ENCODE peak calls at places on chromosome 6, in five cellular contexts. One of them, this sample, is unnamed.

GRCh38 chr6:48765352-48765961 is 654.5 kb upstream of the PTCHD4 start:
- DNase-seq in H1: peak
- DNase-seq in K562: no peak
- DNase-seq in HepG2: peak
- DNase-seq in GM12878: no peak
- DNase-seq in this sample: peak

GRCh38 chr6:154488276-154488627 is 22.2 kb downstream of the CNKSR3 start:
- DNase-seq in H1: no peak
- DNase-seq in K562: no peak
- DNase-seq in HepG2: no peak
- DNase-seq in GM12878: no peak
- DNase-seq in this sample: no peak

GRCh38 chr6:1817033-1817761 is 207.5 kb downstream of the FOXC1 start:
- DNase-seq in H1: no peak
- DNase-seq in K562: no peak
- DNase-seq in HepG2: no peak
- DNase-seq in GM12878: no peak
- DNase-seq in this sample: no peak

GRCh38 chr6:155196891-155197290 is 66.9 kb upstream of the CLDN20 start:
- DNase-seq in H1: no peak
- DNase-seq in K562: no peak
- DNase-seq in HepG2: no peak
- DNase-seq in GM12878: no peak
- DNase-seq in this sample: no peak

GRCh38 chr6:108157234-108157971 is 8.4 kb upstream of the NR2E1 start:
- DNase-seq in H1: no peak
- DNase-seq in K562: no peak
- DNase-seq in HepG2: no peak
- DNase-seq in GM12878: no peak
- DNase-seq in this sample: peak

GRCh38 chr6:25257686-25258348 is 21.4 kb upstream of the CARMIL1 start:
- DNase-seq in H1: no peak
- DNase-seq in K562: no peak
- DNase-seq in HepG2: no peak
- DNase-seq in GM12878: no peak
- DNase-seq in this sample: no peak

GRCh38 chr6:70956451-70957283 is at the start of gene B3GAT2:
- DNase-seq in H1: no peak
- DNase-seq in K562: no peak
- DNase-seq in HepG2: no peak
- DNase-seq in GM12878: no peak
- DNase-seq in this sample: peak

GRCh38 chr6:21115111-21115510 is 478.4 kb upstream of the SOX4 start:
- DNase-seq in H1: no peak
- DNase-seq in K562: no peak
- DNase-seq in HepG2: peak
- DNase-seq in GM12878: no peak
- DNase-seq in this sample: peak

GRCh38 chr6:169763308-169763707 is 11.9 kb downstream of the ERMARD start:
- DNase-seq in H1: no peak
- DNase-seq in K562: no peak
- DNase-seq in HepG2: no peak
- DNase-seq in GM12878: no peak
- DNase-seq in this sample: no peak

GRCh38 chr6:124823240-124824105 is 138.8 kb upstream of the RNF217 start:
- DNase-seq in H1: no peak
- DNase-seq in K562: no peak
- DNase-seq in HepG2: peak
- DNase-seq in GM12878: no peak
- DNase-seq in this sample: no peak

GRCh38 chr6:152720964-152721363 is 23.3 kb downstream of the MYCT1 start:
- DNase-seq in H1: no peak
- DNase-seq in K562: no peak
- DNase-seq in HepG2: no peak
- DNase-seq in GM12878: no peak
- DNase-seq in this sample: no peak

GRCh38 chr6:98782772-98783171 is 51.6 kb upstream of the POU3F2 start:
- DNase-seq in H1: no peak
- DNase-seq in K562: no peak
- DNase-seq in HepG2: no peak
- DNase-seq in GM12878: no peak
- DNase-seq in this sample: no peak

GRCh38 chr6:99604161-99605073 is 2.2 kb upstream of the PRDM13 start:
- DNase-seq in H1: no peak
- DNase-seq in K562: no peak
- DNase-seq in HepG2: no peak
- DNase-seq in GM12878: no peak
- DNase-seq in this sample: no peak

GRCh38 chr6:38987503-38987902 is 61.1 kb upstream of the GLP1R start:
- DNase-seq in H1: no peak
- DNase-seq in K562: no peak
- DNase-seq in HepG2: no peak
- DNase-seq in GM12878: no peak
- DNase-seq in this sample: no peak

GRCh38 chr6:51213806-51214205 is 395.1 kb downstream of the TFAP2B start:
- DNase-seq in H1: peak
- DNase-seq in K562: no peak
- DNase-seq in HepG2: no peak
- DNase-seq in GM12878: no peak
- DNase-seq in this sample: no peak

GRCh38 chr6:47042238-47042843 is at the start of gene ADGRF1:
- DNase-seq in H1: no peak
- DNase-seq in K562: no peak
- DNase-seq in HepG2: no peak
- DNase-seq in GM12878: no peak
- DNase-seq in this sample: no peak

DNA sequence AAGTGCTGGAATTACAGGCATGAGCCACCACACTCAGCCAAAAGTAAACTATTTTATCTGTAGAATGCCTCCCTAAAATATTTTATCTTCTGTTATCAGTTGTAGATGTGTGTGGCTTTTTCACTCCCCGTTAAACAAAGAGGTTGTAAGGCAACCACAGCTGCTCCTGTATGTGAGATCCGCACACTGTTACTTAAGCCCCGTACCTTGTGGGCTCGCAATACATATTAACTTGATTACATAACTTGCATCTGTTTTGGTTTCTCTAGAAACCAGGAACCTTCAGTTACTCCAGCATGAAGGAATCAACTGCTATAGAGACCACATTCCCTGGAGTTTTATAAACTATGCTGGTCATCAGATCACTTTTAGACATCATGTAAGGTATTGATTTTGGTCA is 420.1 kb upstream of the SLC35B3 start:
- DNase-seq in H1: no peak
- DNase-seq in K562: no peak
- DNase-seq in HepG2: no peak
- DNase-seq in GM12878: no peak
- DNase-seq in this sample: no peak
- TF ChIP-seq YY1 in H1: no peak
- TF ChIP-seq YY1 in K562: no peak
- TF ChIP-seq YY1 in HepG2: no peak
- TF ChIP-seq YY1 in GM12878: no peak
- TF ChIP-seq YY1 in this sample: no peak

GRCh38 chr6:157541618-157542404 is 160.8 kb downstream of the ZDHHC14 start:
- DNase-seq in H1: no peak
- DNase-seq in K562: no peak
- DNase-seq in HepG2: no peak
- DNase-seq in GM12878: no peak
- DNase-seq in this sample: no peak
- TF ChIP-seq RAD21 in H1: no peak
- TF ChIP-seq RAD21 in K562: no peak
- TF ChIP-seq RAD21 in HepG2: no peak
- TF ChIP-seq RAD21 in GM12878: no peak
- TF ChIP-seq RAD21 in this sample: no peak

GRCh38 chr6:32046450-32047083 is 8.4 kb downstream of the CYP21A2 start:
- DNase-seq in H1: no peak
- DNase-seq in K562: peak
- DNase-seq in HepG2: peak
- DNase-seq in GM12878: no peak
- DNase-seq in this sample: peak
- TF ChIP-seq GABPA in H1: no peak
- TF ChIP-seq GABPA in K562: no peak
- TF ChIP-seq GABPA in HepG2: no peak
- TF ChIP-seq GABPA in GM12878: no peak
- TF ChIP-seq GABPA in this sample: no peak

GRCh38 chr6:13574571-13575376 is at the start of gene SIRT5:
- DNase-seq in H1: peak
- DNase-seq in K562: peak
- DNase-seq in HepG2: peak
- DNase-seq in GM12878: peak
- DNase-seq in this sample: peak

GRCh38 chr6:13572240-13572639 is 2.2 kb upstream of the SIRT5 start:
- DNase-seq in H1: no peak
- DNase-seq in K562: no peak
- DNase-seq in HepG2: no peak
- DNase-seq in GM12878: no peak
- DNase-seq in this sample: no peak

GRCh38 chr6:13573255-13573654 is 1.1 kb upstream of the SIRT5 start:
- DNase-seq in H1: no peak
- DNase-seq in K562: no peak
- DNase-seq in HepG2: no peak
- DNase-seq in GM12878: no peak
- DNase-seq in this sample: no peak

GRCh38 chr6:13574149-13574570 is 241 bp upstream of the SIRT5 start:
- DNase-seq in H1: peak
- DNase-seq in K562: peak
- DNase-seq in HepG2: peak
- DNase-seq in GM12878: peak
- DNase-seq in this sample: peak

DNA sequence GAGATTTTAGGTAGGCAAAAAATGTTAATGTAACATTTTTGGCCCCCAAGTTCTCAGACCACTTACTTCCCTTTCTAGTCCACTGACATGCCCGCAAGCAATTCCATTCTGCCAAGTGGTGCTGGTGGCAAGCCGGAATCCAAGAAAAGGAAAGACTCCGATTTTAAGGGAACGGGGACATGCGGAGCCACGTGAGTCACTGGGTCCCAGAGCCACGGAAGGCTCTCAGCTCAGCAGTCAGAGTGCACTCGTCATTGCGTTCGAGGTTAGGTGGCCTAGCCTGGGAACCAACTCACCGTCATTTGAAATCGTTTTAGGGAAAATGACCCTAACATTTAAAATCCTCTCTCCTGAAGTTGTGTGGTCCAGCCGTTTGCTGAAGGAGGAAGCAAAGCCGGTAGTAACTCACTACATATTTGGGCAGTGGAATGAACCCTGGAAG is 711 bp upstream of the SIRT5 start:
- DNase-seq in H1: no peak
- DNase-seq in K562: peak
- DNase-seq in HepG2: peak
- DNase-seq in GM12878: no peak
- DNase-seq in this sample: no peak
- TF ChIP-seq YY1 in H1: no peak
- TF ChIP-seq YY1 in K562: no peak
- TF ChIP-seq YY1 in HepG2: no peak
- TF ChIP-seq YY1 in GM12878: no peak
- TF ChIP-seq YY1 in this sample: no peak

GRCh38 chr6:40443842-40444241 is 143.3 kb downstream of the LRFN2 start:
- DNase-seq in H1: no peak
- DNase-seq in K562: no peak
- DNase-seq in HepG2: no peak
- DNase-seq in GM12878: no peak
- DNase-seq in this sample: no peak

GRCh38 chr6:40444307-40444706 is 142.9 kb downstream of the LRFN2 start:
- DNase-seq in H1: no peak
- DNase-seq in K562: no peak
- DNase-seq in HepG2: no peak
- DNase-seq in GM12878: no peak
- DNase-seq in this sample: peak

GRCh38 chr6:40442591-40442990 is 144.6 kb downstream of the LRFN2 start:
- DNase-seq in H1: no peak
- DNase-seq in K562: no peak
- DNase-seq in HepG2: no peak
- DNase-seq in GM12878: no peak
- DNase-seq in this sample: peak

GRCh38 chr6:40441132-40441531 is 146.0 kb downstream of the LRFN2 start:
- DNase-seq in H1: no peak
- DNase-seq in K562: no peak
- DNase-seq in HepG2: no peak
- DNase-seq in GM12878: no peak
- DNase-seq in this sample: no peak

DNA sequence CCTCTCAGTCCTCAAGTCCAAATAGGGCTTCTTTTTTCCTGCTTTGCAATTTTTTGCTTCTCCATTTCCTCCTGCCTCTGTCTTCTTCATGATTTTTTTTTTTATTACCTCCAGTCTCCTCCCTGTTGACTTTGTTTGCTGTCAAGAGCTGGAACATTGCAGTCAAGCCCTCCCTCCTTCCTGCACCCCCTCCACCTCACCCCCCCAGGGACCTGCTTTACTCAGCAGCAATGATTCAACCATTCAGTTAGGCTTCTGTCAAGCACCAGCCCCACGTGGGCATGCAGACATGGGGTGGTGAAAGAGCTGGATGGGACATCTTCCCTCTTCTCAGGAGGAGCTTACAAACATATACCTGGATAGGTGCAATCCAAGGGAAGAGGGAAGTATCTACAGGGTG is 142.4 kb downstream of the LRFN2 start:
- DNase-seq in H1: no peak
- DNase-seq in K562: no peak
- DNase-seq in HepG2: no peak
- DNase-seq in GM12878: no peak
- DNase-seq in this sample: no peak
- TF ChIP-seq RAD21 in H1: no peak
- TF ChIP-seq RAD21 in K562: no peak
- TF ChIP-seq RAD21 in HepG2: no peak
- TF ChIP-seq RAD21 in GM12878: no peak
- TF ChIP-seq RAD21 in this sample: no peak

DNA sequence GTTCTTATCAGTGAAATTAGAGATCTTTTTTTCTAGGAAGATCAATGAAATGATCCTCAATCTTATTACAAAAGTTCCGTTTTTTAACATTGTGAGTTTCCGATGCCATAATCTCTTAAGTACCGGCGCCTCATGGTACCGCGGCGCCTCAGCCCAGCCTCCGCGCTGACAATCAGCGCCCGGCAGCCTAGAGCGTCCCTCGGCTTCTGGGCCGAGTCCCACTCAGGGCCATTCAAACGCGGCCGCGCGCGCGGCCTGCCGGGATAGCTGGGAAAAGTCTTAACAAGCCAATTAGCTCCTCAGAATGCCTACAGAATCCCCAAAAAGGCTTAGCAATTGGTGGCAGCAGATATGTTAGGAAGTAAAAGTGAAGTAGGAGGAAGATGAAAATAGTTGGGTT is 204.8 kb downstream of the ADGB start:
- DNase-seq in H1: no peak
- DNase-seq in K562: no peak
- DNase-seq in HepG2: no peak
- DNase-seq in GM12878: no peak
- DNase-seq in this sample: no peak
- TF ChIP-seq GABPA in H1: no peak
- TF ChIP-seq GABPA in K562: no peak
- TF ChIP-seq GABPA in HepG2: no peak
- TF ChIP-seq GABPA in GM12878: no peak
- TF ChIP-seq GABPA in this sample: no peak

This sample was measured in SK-N-SH.